ENCODE peak calls at places on chromosomes 6 and 20, in four cellular contexts. W, N, P and H are unnamed samples.
A peak's percentile ranks its signal among the peaks of the same experiment; 100 is the strongest.

GRCh38 chr6:38640216-38640909 is 634 bp upstream of the BTBD9 start:
- DNase-seq in N (peak; percentile 62), W (no peak), P (no peak), H (no peak)

GRCh38 chr20:43849496-43850197 is 65.0 kb upstream of the TOX2 start:
- DNase-seq in N (no peak), W (no peak), P (no peak), H (no peak)

GRCh38 chr6:94124333-94124732 is 705.0 kb upstream of the EPHA7 start:
- DNase-seq in P (no peak), W (no peak), N (no peak), H (no peak)

GRCh38 chr6:166605752-166606151 is 19.3 kb upstream of the RAMACL start:
- DNase-seq in W (no peak), P (peak; percentile 27), N (no peak), H (no peak)

GRCh38 chr6:19301980-19302379 is 535.2 kb upstream of the ID4 start:
- DNase-seq in W (no peak), N (no peak), P (no peak), H (no peak)

GRCh38 chr6:65126667-65127066 is 580.4 kb downstream of the EYS start:
- DNase-seq in N (no peak), W (no peak), P (peak; percentile 74), H (no peak)

GRCh38 chr6:22756365-22756764 is 187.0 kb downstream of the HDGFL1 start:
- DNase-seq in P (no peak), W (no peak), N (no peak), H (no peak)

GRCh38 chr20:36468149-36469000 is 72.9 kb upstream of the MYL9 start:
- DNase-seq in P (no peak), N (no peak), W (no peak), H (no peak)

GRCh38 chr6:18262812-18263560 is 1.3 kb downstream of the DEK start:
- DNase-seq in N (no peak), P (no peak), W (no peak), H (no peak)

GRCh38 chr6:47809863-47810262 is 28.0 kb downstream of the OPN5 start:
- DNase-seq in P (no peak), N (no peak), W (no peak), H (no peak)

GRCh38 chr6:47810885-47811284 is 29.1 kb downstream of the OPN5 start:
- DNase-seq in W (no peak), N (no peak), P (peak; percentile 66), H (no peak)
- TF ChIP-seq CTCF in W (no peak), N (no peak), P (peak; percentile 74), H (no peak)

GRCh38 chr6:31663087-31663960 is 1.5 kb downstream of the GPANK1 start:
- DNase-seq in N (no peak), W (no peak), P (no peak), H (no peak)

GRCh38 chr6:31664790-31665500 is at the start of gene GPANK1:
- DNase-seq in P (peak; percentile 89), W (peak; percentile 74), N (peak; percentile 97), H (peak; percentile 44)

GRCh38 chr6:31666337-31666960 is 569 bp downstream of the CSNK2B start:
- DNase-seq in W (no peak), P (no peak), N (no peak), H (no peak)

GRCh38 chr6:31663961-31664789 is 622 bp downstream of the GPANK1 start:
- DNase-seq in P (peak; percentile 64), W (no peak), N (peak; percentile 88), H (no peak)

GRCh38 chr6:31665501-31666336 is at the start of gene CSNK2B:
- DNase-seq in W (peak; percentile 95), P (peak; percentile 99), N (peak; percentile 99), H (peak; percentile 91)
- TF ChIP-seq CTCF in W (no peak), P (no peak), N (no peak), H (no peak)

GRCh38 chr20:45510242-45510862 is 5.1 kb downstream of the SPINT3 start:
- DNase-seq in P (no peak), W (no peak), N (no peak), H (no peak)
- TF ChIP-seq CTCF in P (no peak), W (no peak), N (no peak), H (no peak)

DNA sequence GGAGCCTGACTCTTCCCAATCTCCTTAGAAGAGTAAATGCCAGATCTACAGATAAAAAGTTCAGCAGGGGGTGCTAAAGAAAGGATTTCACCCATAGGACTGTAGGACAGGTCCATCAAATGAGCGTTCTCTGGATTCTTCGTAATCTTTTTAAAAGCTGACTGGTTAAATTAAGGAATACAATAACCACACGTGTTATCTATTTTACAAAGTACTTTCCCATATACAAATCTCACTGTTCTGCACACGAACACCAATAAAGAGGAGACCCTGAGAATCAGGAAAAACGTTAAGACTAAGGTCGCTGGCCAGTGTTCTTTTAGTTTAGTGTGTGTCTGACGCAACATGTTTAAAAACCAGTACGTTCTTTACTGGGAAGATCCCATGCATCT is 542 bp downstream of the TUBE1 start:
- DNase-seq in P (no peak), W (no peak), N (no peak), H (no peak)
- TF ChIP-seq CTCF in P (peak; percentile 18), W (peak; percentile 50), N (no peak), H (no peak)

DNA sequence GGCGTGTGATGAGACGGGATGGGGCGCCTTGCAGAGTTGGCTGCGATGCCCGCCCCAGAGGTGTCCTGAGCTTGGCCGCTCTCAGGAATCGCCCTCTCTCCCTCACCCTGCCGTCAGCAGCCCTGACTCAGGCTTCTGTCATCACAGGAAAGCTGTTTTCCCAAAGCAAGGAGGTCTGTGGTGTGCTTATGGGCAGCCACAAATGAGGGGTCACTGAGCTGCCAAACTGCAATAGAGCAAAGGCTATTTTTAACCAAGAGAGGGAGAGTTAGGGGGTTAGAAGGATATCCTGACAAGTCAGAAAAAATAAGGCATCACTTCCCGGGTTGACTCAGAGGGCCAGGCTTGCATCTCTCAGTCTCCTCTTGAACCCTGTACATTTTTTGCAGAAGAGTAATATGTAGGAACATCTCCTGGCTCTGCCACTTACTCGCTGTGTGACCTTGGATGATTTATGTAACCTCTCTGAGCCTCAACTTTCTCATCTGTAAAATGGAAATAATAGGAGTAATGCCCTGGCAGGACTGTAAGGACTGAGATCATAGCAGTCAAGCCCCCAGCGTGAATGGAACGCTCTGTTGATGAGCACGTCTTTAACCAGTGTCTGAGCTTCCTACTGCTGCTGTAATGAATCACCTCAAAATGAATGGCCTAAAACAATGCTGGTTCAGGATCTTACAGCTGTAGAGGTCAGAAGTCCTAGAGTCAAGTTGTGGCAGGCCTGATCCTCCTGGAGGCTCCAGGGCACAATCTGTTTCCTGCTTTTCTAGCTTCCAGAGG is 181.9 kb downstream of the NFATC2 start:
- DNase-seq in W (no peak), P (no peak), N (peak; percentile 37), H (no peak)
- TF ChIP-seq CTCF in W (no peak), P (no peak), N (no peak), H (no peak)

GRCh38 chr20:18090044-18090443 is 32.3 kb upstream of the OVOL2 start:
- DNase-seq in P (no peak), W (no peak), N (no peak), H (no peak)

GRCh38 chr20:18090477-18090876 is 32.8 kb upstream of the OVOL2 start:
- DNase-seq in W (no peak), P (no peak), N (no peak), H (no peak)

GRCh38 chr20:18091624-18092023 is 33.9 kb upstream of the OVOL2 start:
- DNase-seq in W (no peak), P (no peak), N (no peak), H (no peak)

GRCh38 chr20:18092890-18093289 is 35.2 kb upstream of the OVOL2 start:
- DNase-seq in N (no peak), P (peak; percentile 61), W (no peak), H (no peak)

GRCh38 chr20:18087054-18087453 is 29.3 kb upstream of the OVOL2 start:
- DNase-seq in P (no peak), W (no peak), N (no peak), H (no peak)
- TF ChIP-seq CTCF in P (no peak), W (no peak), N (no peak), H (no peak)

GRCh38 chr6:14499309-14499708 is 381.7 kb downstream of the CD83 start:
- DNase-seq in P (no peak), N (no peak), W (no peak), H (no peak)

GRCh38 chr6:14501914-14502313 is 384.3 kb downstream of the CD83 start:
- DNase-seq in W (no peak), P (no peak), N (no peak), H (no peak)

GRCh38 chr6:14498748-14499147 is 381.2 kb downstream of the CD83 start:
- DNase-seq in P (no peak), N (no peak), W (no peak), H (no peak)

GRCh38 chr6:14501240-14501639 is 383.7 kb downstream of the CD83 start:
- DNase-seq in P (no peak), W (peak; percentile 4), N (no peak), H (no peak)

DNA sequence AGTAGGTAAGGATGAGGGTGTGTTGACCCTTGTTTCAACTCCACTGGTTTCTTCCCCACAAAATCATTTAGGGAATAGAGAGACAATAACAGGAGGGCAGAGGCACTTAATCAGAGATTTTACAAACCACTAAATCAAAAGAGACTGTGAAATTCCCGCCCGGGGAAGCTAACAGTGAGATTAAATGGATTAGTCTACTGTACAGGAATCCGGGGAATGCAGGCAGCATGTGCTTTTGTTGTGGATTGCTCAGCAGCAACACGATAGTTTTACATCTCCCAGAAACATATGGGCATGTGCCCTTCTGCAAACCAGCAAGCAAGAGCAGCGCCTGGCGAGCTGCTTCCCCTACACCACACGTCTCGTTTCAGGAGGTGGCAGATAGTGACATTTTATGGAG is 382.2 kb downstream of the CD83 start:
- DNase-seq in P (peak; percentile 75), W (no peak), N (no peak), H (no peak)
- TF ChIP-seq CTCF in P (no peak), W (no peak), N (no peak), H (no peak)

GRCh38 chr6:20444786-20445271 is 43.1 kb downstream of the E2F3 start:
- DNase-seq in W (no peak), N (no peak), P (no peak), H (no peak)
- TF ChIP-seq CTCF in W (no peak), N (no peak), P (no peak), H (no peak)